ENCODE peak calls at places on chromosomes 2 and 18, in seven cellular contexts. Q is GM12891, F is H1, E is K562, H is IMR-90, U is A549, R is sigmoid colon. X is an unnamed sample.

GRCh38 chr2:230713331-230714121 is 884 bp downstream of the CAB39 start:
- DNase-seq in R (peak), H (no peak), F (peak), E (peak), U (no peak), Q (no peak), X (peak)

GRCh38 chr2:172655838-172656573 is 79.6 kb upstream of the RAPGEF4 start:
- DNase-seq in Q (no peak), U (no peak), H (peak), E (no peak), F (no peak), R (no peak), X (no peak)

GRCh38 chr2:241268716-241269445 is 46.6 kb downstream of the HDLBP start:
- DNase-seq in H (peak), E (no peak), Q (no peak), F (no peak), U (no peak), R (no peak), X (no peak)

GRCh38 chr2:95359501-95359930 is 43.0 kb upstream of the FAHD2A start:
- DNase-seq in Q (no peak), H (no peak), U (no peak), R (peak), F (peak), E (no peak), X (no peak)

GRCh38 chr2:118822572-118822971 is 24.9 kb downstream of the EN1 start:
- DNase-seq in R (no peak), H (no peak), Q (no peak), U (no peak), F (no peak), E (no peak), X (no peak)

GRCh38 chr2:104872866-104873688 is 19.2 kb downstream of the POU3F3 start:
- DNase-seq in U (peak), H (peak), Q (peak), E (peak), R (peak), F (peak), X (no peak)

GRCh38 chr2:71064754-71065621 is 3.5 kb upstream of the NAGK start:
- DNase-seq in U (no peak), H (peak), E (no peak), Q (no peak), F (no peak), R (no peak), X (no peak)

GRCh38 chr2:42957109-42958035 is 165.0 kb upstream of the HAAO start:
- DNase-seq in H (peak), E (no peak), U (no peak), Q (no peak), F (no peak), R (no peak), X (no peak)

GRCh38 chr18:25140962-25141308 is 211.0 kb downstream of the ZNF521 start:
- DNase-seq in Q (no peak), F (no peak), H (no peak), R (no peak), E (no peak), U (no peak), X (no peak)

GRCh38 chr2:36965751-36966369 is 476 bp downstream of the STRN start:
- DNase-seq in E (peak), Q (peak), R (no peak), U (peak), H (no peak), F (peak), X (peak)

GRCh38 chr2:47133046-47133445 is 22.1 kb downstream of the STPG4 start:
- DNase-seq in H (no peak), R (no peak), U (no peak), Q (no peak), F (no peak), E (no peak), X (no peak)

GRCh38 chr2:102041351-102041750 is 49.6 kb downstream of the IL1R2 start:
- DNase-seq in U (no peak), Q (no peak), F (no peak), H (peak), R (no peak), E (no peak), X (no peak)

GRCh38 chr2:64650257-64650656 is 3.5 kb downstream of the SERTAD2 start:
- DNase-seq in U (no peak), Q (no peak), E (no peak), H (no peak), F (no peak), R (no peak), X (no peak)

GRCh38 chr2:24084386-24085375 is at the start of gene TP53I3:
- DNase-seq in Q (peak), H (peak), E (peak), F (peak), R (peak), U (peak), X (peak)

GRCh38 chr2:151162185-151162584 is 99.5 kb downstream of the RBM43 start:
- DNase-seq in E (no peak), F (no peak), Q (no peak), H (peak), R (no peak), U (no peak), X (no peak)

GRCh38 chr18:58998421-58999203 is 133.9 kb downstream of the ZNF532 start:
- DNase-seq in H (peak), F (peak), R (no peak), U (no peak), E (no peak), Q (no peak), X (no peak)

GRCh38 chr2:197197808-197198409 is 112.7 kb downstream of the ANKRD44 start:
- DNase-seq in Q (no peak), F (no peak), U (no peak), H (no peak), E (no peak), R (no peak), X (no peak)

GRCh38 chr2:51289045-51289444 is 257.1 kb upstream of the NRXN1 start:
- DNase-seq in U (no peak), R (no peak), H (no peak), F (no peak), Q (no peak), E (no peak), X (no peak)

GRCh38 chr2:58304843-58305242 is 63.7 kb upstream of the FANCL start:
- DNase-seq in R (no peak), Q (no peak), F (no peak), H (no peak), U (no peak), E (no peak), X (no peak)
- TF ChIP-seq POLR2A in R (no peak), Q (no peak), F (no peak), H (no peak), U (no peak), E (no peak), X (no peak)

GRCh38 chr18:23524213-23524707 is 20.9 kb downstream of the RMC1 start:
- DNase-seq in U (no peak), E (no peak), Q (no peak), F (no peak), H (no peak), R (no peak), X (no peak)
- TF ChIP-seq POLR2A in U (no peak), E (no peak), Q (no peak), F (no peak), H (no peak), R (no peak), X (no peak)

GRCh38 chr2:69965756-69966447 is 4.5 kb upstream of the ASPRV1 start:
- DNase-seq in F (no peak), H (no peak), E (no peak), R (peak), Q (no peak), U (no peak), X (no peak)

GRCh38 chr2:69961496-69961895 is at the start of gene ASPRV1:
- DNase-seq in U (no peak), E (no peak), R (no peak), H (no peak), Q (no peak), F (no peak), X (no peak)

GRCh38 chr2:69966496-69966895 is 5.1 kb upstream of the ASPRV1 start:
- DNase-seq in U (no peak), H (no peak), Q (no peak), R (no peak), F (no peak), E (no peak), X (no peak)

GRCh38 chr2:69962986-69963730 is 1.7 kb upstream of the ASPRV1 start:
- DNase-seq in E (no peak), U (no peak), Q (no peak), H (no peak), F (no peak), R (no peak), X (no peak)

DNA sequence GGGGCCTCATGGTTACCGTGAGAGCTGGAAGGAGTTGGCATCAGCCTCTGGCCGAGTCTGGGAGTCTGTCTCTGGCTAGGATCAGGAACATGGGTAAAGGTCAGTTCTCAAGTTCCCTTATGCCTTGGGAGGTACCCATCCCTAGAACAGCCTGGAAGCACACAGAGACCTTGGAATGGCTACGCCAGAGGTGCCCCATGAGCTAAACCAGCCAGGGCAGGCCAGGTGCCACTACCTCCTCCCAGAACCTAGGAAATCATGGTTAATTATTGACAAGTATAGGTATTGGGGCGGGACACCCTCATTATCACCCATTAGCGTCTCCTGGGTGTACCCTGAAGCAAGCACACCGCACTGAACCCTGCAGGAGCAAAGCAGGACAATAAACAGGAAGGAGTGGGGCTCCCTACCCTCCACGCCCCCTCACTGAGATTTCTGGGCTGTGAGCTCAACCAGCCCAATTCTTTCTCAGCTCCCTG is 3.0 kb upstream of the ASPRV1 start:
- DNase-seq in R (no peak), Q (no peak), E (no peak), H (no peak), F (no peak), U (no peak), X (no peak)
- TF ChIP-seq POLR2A in R (no peak), Q (no peak), E (no peak), H (no peak), F (no peak), U (no peak), X (no peak)

GRCh38 chr18:27942706-27943105 is 234.2 kb downstream of the CDH2 start:
- DNase-seq in H (peak), F (no peak), E (no peak), Q (no peak), U (no peak), R (no peak), X (no peak)
- TF ChIP-seq POLR2A in H (no peak), F (no peak), E (no peak), Q (no peak), U (no peak), R (no peak), X (no peak)

DNA sequence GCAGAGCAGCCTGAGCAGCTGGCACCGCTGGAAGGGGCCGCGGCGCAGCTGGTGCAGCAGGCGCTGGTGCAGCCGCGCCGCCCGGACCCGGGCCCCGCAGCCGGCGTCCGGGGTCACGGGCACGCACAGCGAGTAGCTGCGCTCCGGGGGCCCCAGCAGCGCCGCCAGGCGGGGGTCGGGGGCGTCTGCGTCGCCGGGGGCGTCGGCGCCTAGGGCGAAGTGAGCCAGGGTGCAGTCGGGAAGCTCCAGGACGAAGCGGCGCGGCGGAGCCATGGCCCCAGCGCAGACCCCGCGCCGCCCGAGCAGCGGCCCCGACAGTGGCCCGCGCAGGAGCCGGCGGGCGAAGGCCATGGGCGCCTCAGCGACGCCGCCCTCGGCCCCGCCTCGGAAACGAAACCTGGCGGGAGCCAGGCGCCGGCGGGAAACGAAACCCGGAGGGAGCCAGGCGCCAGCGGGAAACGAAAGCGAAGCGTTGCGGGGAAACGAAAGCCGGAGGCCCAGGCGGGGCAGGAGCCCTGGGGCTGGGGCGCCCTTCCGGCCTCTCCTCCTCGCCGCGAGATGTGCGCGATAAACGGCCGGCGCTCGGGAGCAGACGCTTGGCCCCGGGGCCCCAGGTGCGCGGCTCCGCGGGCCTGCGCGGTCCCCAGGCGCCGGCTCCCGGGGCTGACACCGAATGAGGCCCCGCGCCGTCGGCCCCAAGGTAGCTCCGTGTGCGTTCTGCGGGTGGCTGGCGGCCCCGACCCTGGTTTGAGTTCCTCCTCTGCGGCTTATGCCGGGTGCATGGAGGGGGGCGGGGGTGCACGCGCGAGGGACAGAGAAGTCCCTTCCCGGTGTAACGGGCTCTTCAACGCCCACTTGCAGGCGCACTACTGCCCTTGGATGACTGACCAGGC is at the start of gene CMPK2:
- DNase-seq in H (peak), Q (peak), R (peak), F (peak), U (peak), E (peak), X (peak)
- TF ChIP-seq POLR2A in H (no peak), Q (no peak), R (no peak), F (no peak), U (no peak), E (peak), X (no peak)

GRCh38 chr2:8627019-8627691 is 54.7 kb upstream of the ID2 start:
- DNase-seq in E (no peak), Q (no peak), R (no peak), H (no peak), U (no peak), F (no peak), X (no peak)
- TF ChIP-seq POLR2A in E (no peak), Q (no peak), R (no peak), H (no peak), U (no peak), F (no peak), X (no peak)

X was measured in H54.